ENCODE peak calls at places on chromosomes 2 and 18, in eight cellular contexts. G is NCI-H2029; B is GOT3; X is mucosa of descending colon; P is effector memory CD4-positive, alpha-beta T cell; H is iPS-NIHi11; Q is GM19239; N is Karpas-422. F is an unnamed sample.

GRCh38 chr2:145798419-145798818 is 1278.5 kb upstream of the ZEB2 start:
- DNase-seq in H (no peak), G (no peak), B (no peak), X (no peak), P (no peak), N (no peak), Q (no peak), F (no peak)

GRCh38 chr2:160813506-160813858 is 319.9 kb upstream of the RBMS1 start:
- DNase-seq in G (no peak), Q (no peak), P (no peak), B (no peak), H (no peak), N (no peak), X (no peak), F (no peak)

GRCh38 chr2:10278029-10278762 is 24.5 kb upstream of the HPCAL1 start:
- DNase-seq in G (peak), Q (no peak), N (no peak), B (no peak), X (peak), P (no peak), H (no peak), F (peak)

GRCh38 chr2:20164734-20165242 is 60.1 kb downstream of the SDC1 start:
- DNase-seq in B (no peak), P (no peak), H (no peak), N (no peak), G (no peak), X (no peak), Q (no peak), F (no peak)

GRCh38 chr2:160432633-160433032 is 61.0 kb downstream of the RBMS1 start:
- DNase-seq in Q (no peak), H (peak), X (no peak), P (no peak), N (no peak), G (no peak), B (no peak), F (no peak)

GRCh38 chr2:121400206-121400605 is 115.2 kb upstream of the TFCP2L1 start:
- DNase-seq in N (no peak), P (no peak), Q (no peak), H (no peak), X (no peak), G (no peak), B (no peak), F (no peak)

GRCh38 chr2:237201461-237202287 is 116.0 kb downstream of the COPS8 start:
- DNase-seq in N (no peak), Q (no peak), H (no peak), X (no peak), G (no peak), P (no peak), B (peak), F (no peak)

GRCh38 chr2:165239230-165239629 is at the start of gene SCN2A:
- DNase-seq in H (peak), P (no peak), B (no peak), X (peak), Q (no peak), G (peak), N (peak), F (no peak)

GRCh38 chr2:178325268-178325667 is 125.7 kb downstream of the PRKRA start:
- DNase-seq in B (no peak), G (no peak), P (no peak), N (no peak), X (no peak), H (no peak), Q (no peak), F (no peak)

GRCh38 chr2:74554821-74555531 is 456 bp downstream of the DOK1 start:
- DNase-seq in P (no peak), Q (peak), H (peak), B (no peak), N (peak), X (peak), G (no peak), F (peak)

GRCh38 chr18:22293417-22293816 is 124.0 kb downstream of the GATA6 start:
- DNase-seq in Q (no peak), G (no peak), H (no peak), B (no peak), N (no peak), X (no peak), P (no peak), F (no peak)

GRCh38 chr2:175111200-175111657 is 56.8 kb downstream of the ATF2 start:
- DNase-seq in Q (peak), P (no peak), G (peak), H (peak), N (peak), X (no peak), B (no peak), F (no peak)

GRCh38 chr2:240326246-240326645 is 109.2 kb upstream of the GPC1 start:
- DNase-seq in X (no peak), B (no peak), N (no peak), G (no peak), H (no peak), Q (no peak), P (no peak), F (no peak)

F was measured in pancreas.